ENCODE peak calls at places on chromosomes 5 and 9, in six cellular contexts. One of them, this sample, is unnamed.

GRCh38 chr5:10513501-10514442 is 50.1 kb upstream of the ANKRD33B start:
- DNase-seq in GM12878: no peak
- DNase-seq in GM12891: no peak
- DNase-seq in H1: peak
- DNase-seq in K562: no peak
- DNase-seq in HepG2: no peak
- DNase-seq in this sample: no peak

GRCh38 chr5:33933723-33934544 is 2.3 kb upstream of the RXFP3 start:
- DNase-seq in GM12878: peak
- DNase-seq in K562: no peak
- DNase-seq in HepG2: no peak
- DNase-seq in GM12891: no peak
- DNase-seq in H1: no peak
- DNase-seq in this sample: no peak

GRCh38 chr5:167361841-167362240 is 929.6 kb upstream of the WWC1 start:
- DNase-seq in K562: no peak
- DNase-seq in GM12891: no peak
- DNase-seq in HepG2: no peak
- DNase-seq in GM12878: no peak
- DNase-seq in H1: no peak
- DNase-seq in this sample: no peak

GRCh38 chr9:122865300-122865699 is 36.9 kb upstream of the PDCL start:
- DNase-seq in K562: no peak
- DNase-seq in GM12891: no peak
- DNase-seq in HepG2: no peak
- DNase-seq in GM12878: no peak
- DNase-seq in H1: no peak
- DNase-seq in this sample: no peak

GRCh38 chr5:111337133-111337532 is 112.9 kb downstream of the CAMK4 start:
- DNase-seq in GM12878: peak
- DNase-seq in HepG2: no peak
- DNase-seq in GM12891: no peak
- DNase-seq in H1: no peak
- DNase-seq in K562: no peak
- DNase-seq in this sample: no peak

GRCh38 chr5:134874831-134875655 is 872 bp downstream of the TXNDC15 start:
- DNase-seq in HepG2: peak
- DNase-seq in H1: no peak
- DNase-seq in GM12878: no peak
- DNase-seq in K562: peak
- DNase-seq in GM12891: no peak
- DNase-seq in this sample: peak

GRCh38 chr5:73204302-73204701 is 31.3 kb downstream of the TMEM174 start:
- DNase-seq in GM12891: no peak
- DNase-seq in HepG2: no peak
- DNase-seq in K562: no peak
- DNase-seq in H1: no peak
- DNase-seq in GM12878: no peak
- DNase-seq in this sample: no peak

GRCh38 chr9:14021871-14022525 is 291.9 kb downstream of the NFIB start:
- DNase-seq in GM12878: no peak
- DNase-seq in H1: no peak
- DNase-seq in HepG2: no peak
- DNase-seq in K562: no peak
- DNase-seq in GM12891: no peak
- DNase-seq in this sample: no peak

GRCh38 chr5:33601881-33602280 is 161.1 kb downstream of the TARS1 start:
- DNase-seq in H1: no peak
- DNase-seq in K562: no peak
- DNase-seq in GM12891: no peak
- DNase-seq in HepG2: no peak
- DNase-seq in GM12878: no peak
- DNase-seq in this sample: no peak

GRCh38 chr5:34743878-34744277 is 87.8 kb downstream of the RAI14 start:
- DNase-seq in H1: no peak
- DNase-seq in GM12878: no peak
- DNase-seq in GM12891: no peak
- DNase-seq in HepG2: no peak
- DNase-seq in K562: no peak
- DNase-seq in this sample: no peak

GRCh38 chr5:150723845-150724244 is 23.0 kb upstream of the RBM22 start:
- DNase-seq in HepG2: no peak
- DNase-seq in GM12878: no peak
- DNase-seq in H1: no peak
- DNase-seq in GM12891: no peak
- DNase-seq in K562: no peak
- DNase-seq in this sample: no peak

GRCh38 chr9:101400120-101400519 is 1.5 kb downstream of the ZNF189 start:
- DNase-seq in H1: no peak
- DNase-seq in K562: no peak
- DNase-seq in GM12891: no peak
- DNase-seq in HepG2: no peak
- DNase-seq in GM12878: no peak
- DNase-seq in this sample: no peak

GRCh38 chr9:128415222-128415621 is 5.4 kb upstream of the CERCAM start:
- DNase-seq in HepG2: no peak
- DNase-seq in GM12891: no peak
- DNase-seq in H1: no peak
- DNase-seq in K562: no peak
- DNase-seq in GM12878: no peak
- DNase-seq in this sample: no peak

GRCh38 chr9:135986605-135987004 is 25.4 kb upstream of the UBAC1 start:
- DNase-seq in H1: no peak
- DNase-seq in GM12891: no peak
- DNase-seq in GM12878: no peak
- DNase-seq in K562: no peak
- DNase-seq in HepG2: no peak
- DNase-seq in this sample: no peak

GRCh38 chr5:89045216-89045615 is 162.2 kb upstream of the MEF2C start:
- DNase-seq in GM12878: no peak
- DNase-seq in K562: no peak
- DNase-seq in GM12891: no peak
- DNase-seq in HepG2: no peak
- DNase-seq in H1: no peak
- DNase-seq in this sample: no peak

GRCh38 chr9:109052416-109052815 is 39.1 kb upstream of the CTNNAL1 start:
- DNase-seq in K562: no peak
- DNase-seq in GM12891: no peak
- DNase-seq in HepG2: no peak
- DNase-seq in GM12878: no peak
- DNase-seq in H1: no peak
- DNase-seq in this sample: no peak

GRCh38 chr5:147037517-147038205 is 159.1 kb upstream of the PPP2R2B start:
- DNase-seq in K562: no peak
- DNase-seq in GM12891: no peak
- DNase-seq in H1: no peak
- DNase-seq in GM12878: no peak
- DNase-seq in HepG2: no peak
- DNase-seq in this sample: no peak

GRCh38 chr5:117761190-117761589 is 1186.6 kb upstream of the SEMA6A start:
- DNase-seq in GM12878: no peak
- DNase-seq in GM12891: no peak
- DNase-seq in H1: no peak
- DNase-seq in K562: no peak
- DNase-seq in HepG2: no peak
- DNase-seq in this sample: no peak

GRCh38 chr5:115168829-115169391 is 798 bp downstream of the TRIM36 start:
- DNase-seq in GM12878: no peak
- DNase-seq in GM12891: peak
- DNase-seq in H1: no peak
- DNase-seq in HepG2: no peak
- DNase-seq in K562: peak
- DNase-seq in this sample: no peak

GRCh38 chr9:18721267-18722079 is 247.5 kb downstream of the ADAMTSL1 start:
- DNase-seq in HepG2: no peak
- DNase-seq in K562: no peak
- DNase-seq in H1: no peak
- DNase-seq in GM12891: no peak
- DNase-seq in GM12878: no peak
- DNase-seq in this sample: no peak

GRCh38 chr5:181189363-181189961 is 15.5 kb downstream of the TRIM7 start:
- DNase-seq in K562: no peak
- DNase-seq in H1: no peak
- DNase-seq in GM12878: no peak
- DNase-seq in HepG2: no peak
- DNase-seq in GM12891: no peak
- DNase-seq in this sample: no peak

DNA sequence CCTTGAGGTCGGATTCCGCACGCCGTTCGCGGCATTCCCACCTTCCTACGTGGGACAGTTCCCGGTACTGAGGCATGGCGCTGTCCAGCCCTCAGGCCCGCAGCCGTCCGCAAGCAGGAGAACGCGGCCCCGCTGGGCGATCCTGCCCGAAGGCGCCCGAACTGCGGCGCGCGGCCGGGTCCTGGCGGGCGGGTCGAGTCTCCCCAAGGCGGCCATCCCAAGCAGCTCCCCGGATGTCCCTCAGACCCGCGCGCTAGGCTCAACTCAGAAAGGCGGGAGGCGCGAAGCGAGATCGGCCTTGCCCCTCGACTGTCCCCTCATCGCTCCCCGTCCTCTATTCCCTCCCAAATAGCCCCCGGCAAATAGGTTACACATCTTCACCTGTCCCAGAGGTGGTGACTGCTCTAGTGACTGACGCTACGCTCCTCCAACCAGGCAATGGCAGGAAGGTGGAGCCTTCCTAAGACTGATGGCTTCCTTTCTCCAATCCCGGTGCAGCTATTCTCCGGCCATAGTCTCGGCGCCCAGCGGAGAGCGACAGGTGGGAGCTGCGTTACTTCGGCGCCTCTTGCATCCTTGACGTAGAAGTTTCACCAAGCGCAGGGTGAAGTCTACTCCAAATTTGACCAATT is 787 bp upstream of the ANKHD1 start:
- DNase-seq in HepG2: peak
- DNase-seq in GM12878: peak
- DNase-seq in GM12891: peak
- DNase-seq in H1: peak
- DNase-seq in K562: peak
- DNase-seq in this sample: peak
- TF ChIP-seq POLR2A in HepG2: peak
- TF ChIP-seq POLR2A in GM12878: peak
- TF ChIP-seq POLR2A in GM12891: peak
- TF ChIP-seq POLR2A in H1: peak
- TF ChIP-seq POLR2A in K562: peak
- TF ChIP-seq POLR2A in this sample: peak

GRCh38 chr5:142507528-142507927 is 178.4 kb downstream of the FGF1 start:
- DNase-seq in K562: no peak
- DNase-seq in GM12891: no peak
- DNase-seq in H1: no peak
- DNase-seq in GM12878: peak
- DNase-seq in HepG2: peak
- DNase-seq in this sample: no peak

GRCh38 chr5:142506756-142507155 is 179.1 kb downstream of the FGF1 start:
- DNase-seq in GM12878: no peak
- DNase-seq in K562: no peak
- DNase-seq in GM12891: no peak
- DNase-seq in HepG2: no peak
- DNase-seq in H1: no peak
- DNase-seq in this sample: no peak

GRCh38 chr5:142506046-142506445 is 179.8 kb downstream of the FGF1 start:
- DNase-seq in GM12878: no peak
- DNase-seq in HepG2: no peak
- DNase-seq in K562: no peak
- DNase-seq in GM12891: no peak
- DNase-seq in H1: no peak
- DNase-seq in this sample: no peak

GRCh38 chr5:142508630-142509425 is 177.1 kb downstream of the FGF1 start:
- DNase-seq in HepG2: no peak
- DNase-seq in H1: no peak
- DNase-seq in K562: no peak
- DNase-seq in GM12891: no peak
- DNase-seq in GM12878: no peak
- DNase-seq in this sample: no peak

DNA sequence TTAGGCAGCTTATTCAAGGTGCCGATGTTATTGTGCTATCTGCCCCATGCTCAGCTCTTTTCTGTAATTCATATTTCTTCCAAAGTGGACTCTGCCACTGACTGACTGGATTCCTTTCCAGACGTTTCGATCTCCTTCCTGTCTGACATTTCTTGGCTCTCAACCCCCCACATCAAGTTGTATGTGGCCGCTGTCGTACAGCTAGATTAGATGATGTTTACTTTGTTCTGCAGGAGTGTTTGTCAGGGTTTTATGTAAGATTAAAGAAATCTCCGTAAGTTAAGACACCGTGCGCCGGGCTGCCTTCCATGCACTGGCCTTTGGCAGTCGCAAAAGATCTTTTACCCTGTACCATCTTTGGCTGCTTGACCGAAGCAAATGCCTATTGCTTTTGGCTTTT is 177.9 kb downstream of the FGF1 start:
- DNase-seq in K562: no peak
- DNase-seq in GM12878: no peak
- DNase-seq in H1: no peak
- DNase-seq in HepG2: no peak
- DNase-seq in GM12891: no peak
- DNase-seq in this sample: no peak
- TF ChIP-seq POLR2AphosphoS5 in K562: no peak
- TF ChIP-seq POLR2AphosphoS5 in GM12878: no peak
- TF ChIP-seq POLR2AphosphoS5 in H1: no peak
- TF ChIP-seq POLR2AphosphoS5 in HepG2: no peak
- TF ChIP-seq POLR2AphosphoS5 in GM12891: no peak
- TF ChIP-seq POLR2AphosphoS5 in this sample: no peak

DNA sequence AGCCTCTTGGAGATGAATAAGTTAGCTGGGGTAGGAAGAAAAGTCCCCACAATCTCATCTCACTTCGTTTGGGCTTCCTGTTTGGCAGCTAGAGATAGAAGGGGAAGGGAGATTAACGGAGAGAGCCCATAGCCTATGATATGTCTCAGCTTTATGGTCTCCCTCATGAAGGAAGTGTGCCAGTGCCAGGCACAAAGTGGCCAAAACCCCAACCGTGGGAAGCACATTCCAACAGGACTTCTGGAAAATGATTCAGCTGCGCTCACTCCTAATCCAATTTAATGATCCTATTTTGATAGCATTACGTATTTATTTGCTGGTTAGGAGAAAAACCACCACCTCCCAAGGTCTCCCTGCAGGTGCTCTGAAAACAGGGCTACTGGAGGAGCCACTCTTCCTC is 303.1 kb upstream of the CLINT1 start:
- DNase-seq in GM12891: no peak
- DNase-seq in H1: no peak
- DNase-seq in GM12878: no peak
- DNase-seq in HepG2: no peak
- DNase-seq in K562: no peak
- DNase-seq in this sample: no peak
- TF ChIP-seq TAF1 in GM12891: no peak
- TF ChIP-seq TAF1 in H1: no peak
- TF ChIP-seq TAF1 in GM12878: no peak
- TF ChIP-seq TAF1 in HepG2: no peak
- TF ChIP-seq TAF1 in K562: no peak
- TF ChIP-seq TAF1 in this sample: no peak

DNA sequence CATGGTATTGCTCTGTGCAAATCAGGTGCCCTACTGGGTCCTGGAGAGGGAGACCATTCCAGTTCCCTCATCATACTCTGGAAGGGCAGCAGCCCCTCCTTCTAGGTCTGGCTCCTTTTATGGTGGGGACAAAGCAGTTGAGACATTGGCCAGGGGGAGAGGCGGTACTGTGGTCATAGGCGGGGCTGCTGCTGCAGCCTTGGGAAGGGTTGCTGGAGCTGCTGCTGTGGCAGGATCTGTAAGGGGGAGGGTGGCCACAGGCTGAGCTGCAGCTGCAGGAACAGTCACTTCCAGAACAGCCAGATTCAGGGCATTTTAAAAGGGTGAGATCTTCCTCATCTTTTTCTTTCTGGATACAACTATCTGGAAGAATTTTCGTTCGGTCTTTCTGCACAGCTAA is 233.0 kb upstream of the SGCD start:
- DNase-seq in GM12891: no peak
- DNase-seq in H1: peak
- DNase-seq in GM12878: no peak
- DNase-seq in HepG2: no peak
- DNase-seq in K562: no peak
- DNase-seq in this sample: no peak
- TF ChIP-seq POLR2A in GM12891: no peak
- TF ChIP-seq POLR2A in H1: no peak
- TF ChIP-seq POLR2A in GM12878: no peak
- TF ChIP-seq POLR2A in HepG2: no peak
- TF ChIP-seq POLR2A in K562: no peak
- TF ChIP-seq POLR2A in this sample: no peak